ENCODE peak calls at places on chromosomes 7 and 10, in seven cellular contexts. One of them, this sample, is unnamed.

GRCh38 chr7:77569514-77570232 is 32.6 kb downstream of the PTPN12 start:
- DNase-seq in GM06990: no peak
- DNase-seq in CD8-positive, alpha-beta T cell: no peak
- DNase-seq in mammary epithelial cell: no peak
- DNase-seq in BJ: no peak
- DNase-seq in IMR-90: peak
- DNase-seq in mucosa of descending colon: no peak
- DNase-seq in this sample: no peak

GRCh38 chr10:104396581-104396980 is 42.9 kb downstream of the CFAP58 start:
- DNase-seq in BJ: no peak
- DNase-seq in mammary epithelial cell: no peak
- DNase-seq in IMR-90: no peak
- DNase-seq in mucosa of descending colon: no peak
- DNase-seq in GM06990: no peak
- DNase-seq in CD8-positive, alpha-beta T cell: no peak
- DNase-seq in this sample: no peak

GRCh38 chr7:30845426-30846135 is 66.1 kb upstream of the AQP1 start:
- DNase-seq in mucosa of descending colon: peak
- DNase-seq in mammary epithelial cell: peak
- DNase-seq in CD8-positive, alpha-beta T cell: no peak
- DNase-seq in IMR-90: peak
- DNase-seq in BJ: no peak
- DNase-seq in GM06990: no peak
- DNase-seq in this sample: no peak

GRCh38 chr7:19619122-19619521 is 89.7 kb downstream of the POLR1F start:
- DNase-seq in IMR-90: no peak
- DNase-seq in mucosa of descending colon: no peak
- DNase-seq in CD8-positive, alpha-beta T cell: no peak
- DNase-seq in mammary epithelial cell: peak
- DNase-seq in GM06990: no peak
- DNase-seq in BJ: no peak
- DNase-seq in this sample: no peak

GRCh38 chr10:33723181-33723580 is 388.7 kb upstream of the NRP1 start:
- DNase-seq in mammary epithelial cell: peak
- DNase-seq in CD8-positive, alpha-beta T cell: no peak
- DNase-seq in IMR-90: no peak
- DNase-seq in GM06990: no peak
- DNase-seq in BJ: no peak
- DNase-seq in mucosa of descending colon: no peak
- DNase-seq in this sample: no peak

GRCh38 chr7:2205036-2205780 is 27.5 kb downstream of the MAD1L1 start:
- DNase-seq in BJ: no peak
- DNase-seq in CD8-positive, alpha-beta T cell: no peak
- DNase-seq in mucosa of descending colon: peak
- DNase-seq in IMR-90: peak
- DNase-seq in GM06990: no peak
- DNase-seq in mammary epithelial cell: no peak
- DNase-seq in this sample: no peak

GRCh38 chr7:46137725-46138124 is 216.7 kb upstream of the IGFBP3 start:
- DNase-seq in BJ: no peak
- DNase-seq in IMR-90: no peak
- DNase-seq in GM06990: no peak
- DNase-seq in CD8-positive, alpha-beta T cell: no peak
- DNase-seq in mucosa of descending colon: no peak
- DNase-seq in mammary epithelial cell: no peak
- DNase-seq in this sample: no peak

GRCh38 chr10:49361735-49362568 is 33.9 kb downstream of the DRGX start:
- DNase-seq in mucosa of descending colon: no peak
- DNase-seq in IMR-90: no peak
- DNase-seq in BJ: no peak
- DNase-seq in mammary epithelial cell: no peak
- DNase-seq in CD8-positive, alpha-beta T cell: peak
- DNase-seq in GM06990: no peak
- DNase-seq in this sample: no peak

GRCh38 chr10:118621304-118621942 is 26.0 kb upstream of the PRLHR start:
- DNase-seq in CD8-positive, alpha-beta T cell: no peak
- DNase-seq in mammary epithelial cell: no peak
- DNase-seq in mucosa of descending colon: no peak
- DNase-seq in GM06990: no peak
- DNase-seq in BJ: no peak
- DNase-seq in IMR-90: no peak
- DNase-seq in this sample: no peak

GRCh38 chr7:77897004-77897547 is 98.5 kb downstream of the PHTF2 start:
- DNase-seq in BJ: no peak
- DNase-seq in IMR-90: no peak
- DNase-seq in mucosa of descending colon: no peak
- DNase-seq in GM06990: peak
- DNase-seq in CD8-positive, alpha-beta T cell: no peak
- DNase-seq in mammary epithelial cell: no peak
- DNase-seq in this sample: no peak

GRCh38 chr7:929311-929711 is 25.2 kb downstream of the ADAP1 start:
- DNase-seq in CD8-positive, alpha-beta T cell: no peak
- DNase-seq in IMR-90: no peak
- DNase-seq in mucosa of descending colon: peak
- DNase-seq in mammary epithelial cell: no peak
- DNase-seq in BJ: no peak
- DNase-seq in GM06990: no peak
- DNase-seq in this sample: no peak

GRCh38 chr10:125153693-125154490 is 6.5 kb downstream of the CTBP2 start:
- DNase-seq in GM06990: no peak
- DNase-seq in CD8-positive, alpha-beta T cell: no peak
- DNase-seq in mammary epithelial cell: no peak
- DNase-seq in mucosa of descending colon: no peak
- DNase-seq in IMR-90: peak
- DNase-seq in BJ: peak
- DNase-seq in this sample: no peak

GRCh38 chr10:109861051-109861450 is 62.3 kb downstream of the XPNPEP1 start:
- DNase-seq in CD8-positive, alpha-beta T cell: no peak
- DNase-seq in BJ: no peak
- DNase-seq in mucosa of descending colon: no peak
- DNase-seq in mammary epithelial cell: no peak
- DNase-seq in IMR-90: no peak
- DNase-seq in GM06990: no peak
- DNase-seq in this sample: no peak

GRCh38 chr10:77505431-77506334 is 131.9 kb downstream of the KCNMA1 start:
- DNase-seq in CD8-positive, alpha-beta T cell: no peak
- DNase-seq in GM06990: no peak
- DNase-seq in IMR-90: peak
- DNase-seq in mucosa of descending colon: no peak
- DNase-seq in BJ: peak
- DNase-seq in mammary epithelial cell: peak
- DNase-seq in this sample: peak

GRCh38 chr7:24733414-24734060 is 23.7 kb downstream of the GSDME start:
- DNase-seq in GM06990: no peak
- DNase-seq in BJ: no peak
- DNase-seq in mucosa of descending colon: no peak
- DNase-seq in CD8-positive, alpha-beta T cell: peak
- DNase-seq in IMR-90: no peak
- DNase-seq in mammary epithelial cell: peak
- DNase-seq in this sample: no peak

GRCh38 chr10:132229096-132229495 is 42.3 kb downstream of the DPYSL4 start:
- DNase-seq in mucosa of descending colon: no peak
- DNase-seq in CD8-positive, alpha-beta T cell: no peak
- DNase-seq in mammary epithelial cell: no peak
- DNase-seq in IMR-90: no peak
- DNase-seq in BJ: no peak
- DNase-seq in GM06990: no peak
- DNase-seq in this sample: no peak

GRCh38 chr7:79453266-79453557 is 255 bp downstream of the MAGI2 start:
- DNase-seq in mucosa of descending colon: no peak
- DNase-seq in mammary epithelial cell: no peak
- DNase-seq in GM06990: no peak
- DNase-seq in CD8-positive, alpha-beta T cell: no peak
- DNase-seq in IMR-90: no peak
- DNase-seq in BJ: no peak
- DNase-seq in this sample: no peak

GRCh38 chr7:70387197-70387596 is 744.7 kb upstream of the GALNT17 start:
- DNase-seq in mammary epithelial cell: no peak
- DNase-seq in mucosa of descending colon: no peak
- DNase-seq in CD8-positive, alpha-beta T cell: no peak
- DNase-seq in IMR-90: no peak
- DNase-seq in BJ: no peak
- DNase-seq in GM06990: no peak
- DNase-seq in this sample: no peak

GRCh38 chr10:95440756-95441546 is 120.2 kb downstream of the SORBS1 start:
- DNase-seq in BJ: no peak
- DNase-seq in GM06990: no peak
- DNase-seq in mucosa of descending colon: no peak
- DNase-seq in IMR-90: no peak
- DNase-seq in CD8-positive, alpha-beta T cell: no peak
- DNase-seq in mammary epithelial cell: no peak
- DNase-seq in this sample: no peak

GRCh38 chr7:146956853-146957252 is 840.3 kb downstream of the CNTNAP2 start:
- DNase-seq in GM06990: no peak
- DNase-seq in mammary epithelial cell: no peak
- DNase-seq in IMR-90: no peak
- DNase-seq in BJ: no peak
- DNase-seq in CD8-positive, alpha-beta T cell: no peak
- DNase-seq in mucosa of descending colon: no peak
- DNase-seq in this sample: no peak

GRCh38 chr7:17302575-17303142 is 4.2 kb downstream of the AHR start:
- DNase-seq in IMR-90: peak
- DNase-seq in CD8-positive, alpha-beta T cell: no peak
- DNase-seq in BJ: no peak
- DNase-seq in mammary epithelial cell: peak
- DNase-seq in GM06990: peak
- DNase-seq in mucosa of descending colon: no peak
- DNase-seq in this sample: no peak

GRCh38 chr10:809671-810350 is 120.3 kb upstream of the DIP2C start:
- DNase-seq in mucosa of descending colon: peak
- DNase-seq in mammary epithelial cell: no peak
- DNase-seq in GM06990: no peak
- DNase-seq in CD8-positive, alpha-beta T cell: no peak
- DNase-seq in IMR-90: no peak
- DNase-seq in BJ: no peak
- DNase-seq in this sample: no peak

DNA sequence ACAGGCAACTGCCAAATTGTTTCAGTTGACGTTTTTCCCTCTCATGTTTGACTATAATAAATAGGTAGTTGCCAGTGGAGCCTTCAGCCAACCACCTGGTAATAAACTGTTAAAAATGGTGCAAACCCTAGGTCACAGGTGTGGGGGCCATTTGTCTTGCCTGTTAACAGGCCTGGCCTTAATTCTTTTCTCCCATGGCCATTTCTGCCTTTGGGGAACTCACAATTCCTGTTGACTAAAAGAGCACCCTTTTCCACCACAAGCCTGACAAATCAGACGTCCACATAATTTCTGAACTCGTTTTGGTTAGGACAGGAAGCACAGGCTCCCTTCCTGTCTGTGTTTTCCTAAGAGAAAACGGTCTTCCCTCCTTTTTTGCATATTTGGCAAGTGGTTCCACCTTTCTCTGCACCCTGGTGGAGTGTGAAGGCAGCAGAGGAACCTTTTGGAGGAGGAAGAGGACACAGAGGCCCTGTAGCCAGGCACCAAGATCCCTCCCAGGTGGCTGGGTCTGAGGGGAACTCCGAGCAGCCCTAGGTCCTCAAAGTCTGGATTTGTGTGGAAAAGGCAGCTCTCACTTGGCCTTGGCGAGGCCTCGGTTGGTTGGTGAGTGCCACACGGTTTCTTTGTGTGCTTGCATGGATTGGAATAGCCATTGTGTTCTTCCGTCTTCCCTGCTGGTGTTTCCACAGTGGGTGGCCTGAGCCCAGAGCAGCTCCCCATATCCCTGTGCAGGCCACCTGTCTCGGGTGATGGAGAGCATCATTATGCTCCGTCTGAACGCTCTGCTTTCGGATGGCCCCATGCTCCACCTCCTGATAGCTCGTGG is 4.0 kb downstream of the IKZF1 start:
- DNase-seq in IMR-90: no peak
- DNase-seq in BJ: no peak
- DNase-seq in GM06990: peak
- DNase-seq in CD8-positive, alpha-beta T cell: no peak
- DNase-seq in mucosa of descending colon: no peak
- DNase-seq in mammary epithelial cell: no peak
- DNase-seq in this sample: no peak
- H3K4me3 ChIP-seq in IMR-90: no peak
- H3K4me3 ChIP-seq in BJ: no peak
- H3K4me3 ChIP-seq in GM06990: peak
- H3K4me3 ChIP-seq in CD8-positive, alpha-beta T cell: peak
- H3K4me3 ChIP-seq in mucosa of descending colon: no peak
- H3K4me3 ChIP-seq in mammary epithelial cell: no peak
- H3K4me3 ChIP-seq in this sample: no peak

GRCh38 chr7:12211054-12212050 is at the start of gene TMEM106B:
- DNase-seq in mammary epithelial cell: peak
- DNase-seq in GM06990: peak
- DNase-seq in mucosa of descending colon: peak
- DNase-seq in IMR-90: peak
- DNase-seq in CD8-positive, alpha-beta T cell: peak
- DNase-seq in BJ: peak
- DNase-seq in this sample: peak
- TF ChIP-seq CTCF in mammary epithelial cell: peak
- TF ChIP-seq CTCF in GM06990: peak
- TF ChIP-seq CTCF in mucosa of descending colon: no peak
- TF ChIP-seq CTCF in IMR-90: no peak
- TF ChIP-seq CTCF in CD8-positive, alpha-beta T cell: peak
- TF ChIP-seq CTCF in BJ: no peak
- TF ChIP-seq CTCF in this sample: no peak

GRCh38 chr7:155807013-155807804 is 5.1 kb downstream of the SHH start:
- DNase-seq in CD8-positive, alpha-beta T cell: no peak
- DNase-seq in IMR-90: no peak
- DNase-seq in mucosa of descending colon: peak
- DNase-seq in GM06990: no peak
- DNase-seq in BJ: no peak
- DNase-seq in mammary epithelial cell: no peak
- DNase-seq in this sample: no peak
- H3K4me3 ChIP-seq in CD8-positive, alpha-beta T cell: no peak
- H3K4me3 ChIP-seq in IMR-90: no peak
- H3K4me3 ChIP-seq in mucosa of descending colon: no peak
- H3K4me3 ChIP-seq in GM06990: no peak
- H3K4me3 ChIP-seq in BJ: no peak
- H3K4me3 ChIP-seq in mammary epithelial cell: no peak
- H3K4me3 ChIP-seq in this sample: no peak

GRCh38 chr10:102714621-102715455 is at the start of gene SFXN2:
- DNase-seq in mammary epithelial cell: no peak
- DNase-seq in BJ: no peak
- DNase-seq in IMR-90: no peak
- DNase-seq in CD8-positive, alpha-beta T cell: no peak
- DNase-seq in GM06990: no peak
- DNase-seq in mucosa of descending colon: no peak
- DNase-seq in this sample: no peak
- TF ChIP-seq CTCF in mammary epithelial cell: peak
- TF ChIP-seq CTCF in BJ: no peak
- TF ChIP-seq CTCF in IMR-90: no peak
- TF ChIP-seq CTCF in CD8-positive, alpha-beta T cell: no peak
- TF ChIP-seq CTCF in GM06990: peak
- TF ChIP-seq CTCF in mucosa of descending colon: no peak
- TF ChIP-seq CTCF in this sample: no peak

DNA sequence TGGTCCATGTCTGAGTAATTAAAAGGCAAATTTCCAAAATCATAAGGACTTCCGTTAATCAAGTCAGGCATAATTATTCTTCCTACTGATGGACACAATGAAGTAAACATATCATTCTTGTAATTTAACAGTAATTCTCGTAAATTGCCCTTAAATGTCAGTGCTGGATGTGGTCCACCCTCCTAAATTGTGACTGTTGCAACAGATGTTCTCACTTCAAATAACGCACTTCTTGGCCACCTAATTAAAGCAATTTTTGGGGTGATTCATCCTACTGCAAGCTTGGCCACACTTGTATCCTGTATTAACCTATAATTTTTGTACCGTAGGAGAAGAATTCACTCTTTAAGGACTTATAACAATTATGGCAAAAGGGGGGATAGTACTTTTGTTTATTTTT is 1.9 kb downstream of the COL1A2 start:
- DNase-seq in mammary epithelial cell: no peak
- DNase-seq in BJ: no peak
- DNase-seq in GM06990: no peak
- DNase-seq in IMR-90: no peak
- DNase-seq in mucosa of descending colon: no peak
- DNase-seq in CD8-positive, alpha-beta T cell: no peak
- DNase-seq in this sample: no peak
- H3K4me3 ChIP-seq in mammary epithelial cell: no peak
- H3K4me3 ChIP-seq in BJ: peak
- H3K4me3 ChIP-seq in GM06990: no peak
- H3K4me3 ChIP-seq in IMR-90: peak
- H3K4me3 ChIP-seq in mucosa of descending colon: no peak
- H3K4me3 ChIP-seq in CD8-positive, alpha-beta T cell: no peak
- H3K4me3 ChIP-seq in this sample: peak

This sample was measured in AG04449.